ENCODE peak calls at places on chromosomes 2 and 18, in four cellular contexts. Z, I, V and E are unnamed samples.
A peak's percentile ranks its signal among the peaks of the same experiment; 100 is the strongest.

GRCh38 chr2:172253190-172254052 is 150.7 kb upstream of the DLX2 start:
- DNase-seq in Z (no peak), V (no peak), I (peak; percentile 35), E (no peak)

GRCh38 chr2:12507295-12507694 is 209.4 kb upstream of the TRIB2 start:
- DNase-seq in V (no peak), I (no peak), Z (peak; percentile 76), E (no peak)

GRCh38 chr2:115887209-115887776 is 1444.9 kb downstream of the DPP10 start:
- DNase-seq in V (no peak), Z (no peak), I (no peak), E (no peak)

GRCh38 chr2:9333591-9334171 is 89.6 kb downstream of the ITGB1BP1 start:
- DNase-seq in I (peak; percentile 52), V (no peak), Z (no peak), E (no peak)

GRCh38 chr2:225756198-225756597 is 356.7 kb downstream of the NYAP2 start:
- DNase-seq in V (no peak), Z (no peak), I (no peak), E (no peak)

GRCh38 chr18:5673576-5673975 is 129.8 kb upstream of the EPB41L3 start:
- DNase-seq in I (no peak), Z (no peak), V (no peak), E (no peak)

GRCh38 chr2:88540346-88540745 is 86.9 kb downstream of the EIF2AK3 start:
- DNase-seq in V (no peak), Z (no peak), I (no peak), E (no peak)

GRCh38 chr18:55380574-55380973 is 207.4 kb downstream of the TCF4 start:
- DNase-seq in I (no peak), Z (no peak), V (no peak), E (no peak)

GRCh38 chr18:50393802-50394201 is 19.0 kb downstream of the SKA1 start:
- DNase-seq in V (no peak), Z (no peak), I (no peak), E (no peak)

GRCh38 chr2:104939570-104940235 is 85.8 kb downstream of the POU3F3 start:
- DNase-seq in I (no peak), Z (no peak), V (no peak), E (no peak)

GRCh38 chr2:29983308-29983707 is 61.9 kb upstream of the ALK start:
- DNase-seq in I (no peak), V (no peak), Z (no peak), E (no peak)

GRCh38 chr2:239165206-239165831 is 235.5 kb downstream of the HDAC4 start:
- DNase-seq in I (no peak), V (no peak), Z (no peak), E (no peak)

GRCh38 chr2:43126817-43127207 is 99.6 kb downstream of the ZFP36L2 start:
- DNase-seq in Z (no peak), I (no peak), V (no peak), E (no peak)

GRCh38 chr18:26103579-26103978 is 13.2 kb upstream of the SS18 start:
- DNase-seq in V (no peak), I (peak; percentile 53), Z (no peak), E (no peak)

GRCh38 chr2:159904127-159904564 is 106.1 kb upstream of the CD302 start:
- DNase-seq in I (no peak), Z (no peak), V (peak; percentile 42), E (peak; percentile 30)

GRCh38 chr2:186009341-186009740 is 270.7 kb downstream of the FSIP2 start:
- DNase-seq in I (no peak), V (no peak), Z (no peak), E (no peak)

GRCh38 chr18:1708006-1708405 is 803.3 kb downstream of the ADCYAP1 start:
- DNase-seq in I (no peak), V (no peak), Z (no peak), E (no peak)

GRCh38 chr18:13500891-13501887 is 225.2 kb downstream of the FAM210A start:
- DNase-seq in V (no peak), Z (no peak), I (no peak), E (no peak)

GRCh38 chr2:46974174-46974573 is 58.6 kb upstream of the MCFD2 start:
- DNase-seq in I (no peak), Z (no peak), V (no peak), E (no peak)

GRCh38 chr2:84991404-84992151 is 20.6 kb downstream of the KCMF1 start:
- DNase-seq in Z (no peak), V (no peak), I (no peak), E (no peak)

GRCh38 chr18:79385749-79386341 is 9.9 kb upstream of the NFATC1 start:
- DNase-seq in V (no peak), Z (no peak), I (no peak), E (no peak)

GRCh38 chr2:162560291-162560690 is 216.4 kb downstream of the GCA start:
- DNase-seq in V (no peak), I (no peak), Z (no peak), E (no peak)

GRCh38 chr2:111705711-111706323 is 178.2 kb downstream of the ANAPC1 start:
- DNase-seq in I (no peak), Z (peak; percentile 78), V (peak; percentile 40), E (peak; percentile 35)

GRCh38 chr18:1914489-1914888 is 656.8 kb downstream of the METTL4 start:
- DNase-seq in Z (no peak), I (peak; percentile 11), V (no peak), E (peak; percentile 3)

GRCh38 chr2:174247474-174248186 is 702 bp downstream of the OLA1 start:
- DNase-seq in V (peak; percentile 10), Z (no peak), I (peak; percentile 35), E (peak; percentile 17)

GRCh38 chr2:137336067-137336466 is 570.7 kb downstream of the THSD7B start:
- DNase-seq in I (no peak), Z (no peak), V (no peak), E (no peak)

GRCh38 chr2:241177935-241178334 is 10.5 kb upstream of the ANO7 start:
- DNase-seq in I (no peak), V (no peak), Z (no peak), E (no peak)

GRCh38 chr2:231348703-231349373 is 46.7 kb upstream of the B3GNT7 start:
- DNase-seq in V (no peak), I (no peak), Z (no peak), E (no peak)

GRCh38 chr2:26541401-26542193 is 63.7 kb upstream of the OTOF start:
- DNase-seq in I (no peak), V (no peak), Z (no peak), E (no peak)

GRCh38 chr2:229634574-229635185 is 79.7 kb downstream of the DNER start:
- DNase-seq in Z (no peak), V (no peak), I (no peak), E (no peak)

GRCh38 chr18:12460874-12461273 is 53.1 kb downstream of the PRELID3A start:
- DNase-seq in V (no peak), Z (no peak), I (no peak), E (no peak)

GRCh38 chr2:158963036-158963435 is 5.4 kb upstream of the TANC1 start:
- DNase-seq in Z (no peak), V (no peak), I (no peak), E (no peak)

DNA sequence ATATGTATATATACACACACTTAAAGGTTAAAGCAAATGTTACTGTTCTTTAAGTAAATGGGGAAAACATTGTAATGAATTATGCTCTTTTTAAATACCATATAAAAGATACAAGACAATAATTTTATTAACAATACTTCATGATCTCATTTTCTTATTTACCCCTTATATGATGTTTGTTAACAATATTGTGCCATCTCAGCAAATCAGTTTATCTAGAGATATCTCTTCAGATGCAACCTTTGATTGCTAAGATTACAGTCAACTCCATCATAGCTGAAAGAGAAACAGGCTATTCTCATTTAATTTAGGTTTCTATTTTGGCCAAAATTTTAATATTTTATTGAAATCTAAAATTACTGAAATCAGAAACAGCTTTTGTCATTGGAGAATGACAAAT is 197.9 kb downstream of the CALCRL start:
- DNase-seq in I (no peak), V (no peak), Z (no peak), E (no peak)
- TF ChIP-seq POLR2A in I (no peak), V (no peak), Z (no peak), E (no peak)

DNA sequence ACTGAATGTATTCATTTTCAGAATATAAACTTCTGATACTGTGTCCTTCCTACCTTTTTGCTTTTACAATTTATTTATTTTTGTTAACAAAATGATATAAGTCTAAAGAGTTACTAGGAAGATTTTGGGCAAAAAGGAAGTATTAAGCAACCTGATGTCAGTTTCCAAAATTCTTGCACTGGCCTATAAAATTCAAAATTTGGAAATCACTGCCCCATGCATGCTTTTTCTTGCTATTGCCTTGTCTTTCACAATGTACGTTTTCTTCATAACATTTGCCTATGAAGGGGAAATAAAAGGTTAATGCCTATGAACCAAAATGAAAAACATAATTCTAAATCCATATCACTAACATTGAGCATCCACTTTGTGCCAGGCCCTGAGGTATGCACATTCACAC is 40.1 kb upstream of the EHBP1 start:
- DNase-seq in I (no peak), V (no peak), Z (no peak), E (no peak)
- TF ChIP-seq TAF1 in I (no peak), V (no peak), Z (no peak), E (no peak)

GRCh38 chr2:134683561-134684112 is 35.2 kb downstream of the TMEM163 start:
- DNase-seq in I (peak; percentile 41), V (no peak), Z (peak; percentile 15), E (no peak)
- TF ChIP-seq POLR2A in I (no peak), V (no peak), Z (no peak), E (no peak)

DNA sequence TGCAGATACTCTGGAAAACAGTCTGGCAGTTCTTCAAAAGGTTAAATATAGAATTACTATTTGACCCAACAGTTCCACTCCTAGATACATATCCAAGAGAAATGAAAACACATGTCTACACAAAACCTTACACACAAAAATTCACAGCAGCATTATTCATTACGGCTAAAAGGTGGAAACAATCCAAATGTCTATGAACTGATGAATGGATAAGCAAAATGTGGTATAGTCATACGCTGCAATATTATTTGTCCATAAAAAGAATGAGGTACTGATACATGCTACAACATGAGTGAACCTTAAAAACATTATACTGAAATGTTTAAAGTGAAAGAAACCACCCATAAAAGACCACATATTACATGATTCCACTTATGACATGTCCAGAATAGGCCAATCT is 4.0 kb downstream of the CYP27C1 start:
- DNase-seq in I (no peak), Z (no peak), V (no peak), E (no peak)
- TF ChIP-seq TAF1 in I (no peak), Z (no peak), V (no peak), E (no peak)